ENCODE peak calls at places on chromosomes 4 and X, in four cellular contexts. E is A549, Q is tibial artery, S is lower lobe of right lung. D is an unnamed sample. For H3K9me3, the result is how much of the 10 kb centered on the place peaks cover.

GRCh38 chrX:24148535-24149345 is 789 bp upstream of the ZFX start:
- DNase-seq in E (no peak), Q (no peak), S (peak), D (no peak)

GRCh38 chr4:56261027-56261426 is 126.3 kb downstream of the AASDH start:
- DNase-seq in E (no peak), Q (no peak), S (no peak), D (no peak)

GRCh38 chr4:7697326-7697725 is 242.3 kb downstream of the AFAP1 start:
- DNase-seq in E (no peak), Q (no peak), S (no peak), D (peak)

GRCh38 chrX:51608071-51608470 is 10.6 kb downstream of the CENPVL3 start:
- DNase-seq in E (no peak), Q (no peak), S (no peak), D (no peak)

GRCh38 chr4:164997941-164998340 is 20.5 kb upstream of the TRIM61 start:
- DNase-seq in E (no peak), Q (no peak), S (no peak), D (no peak)

GRCh38 chrX:154368630-154369452 is 5.6 kb downstream of the FLNA start:
- DNase-seq in E (peak), Q (peak), S (peak), D (peak)

GRCh38 chrX:132968282-132968681 is 9.9 kb upstream of the HS6ST2 start:
- DNase-seq in E (no peak), Q (no peak), S (no peak), D (no peak)

GRCh38 chr4:6906046-6906445 is 3.6 kb upstream of the TBC1D14 start:
- DNase-seq in E (no peak), Q (no peak), S (no peak), D (no peak)

GRCh38 chr4:7917669-7918068 is 22.0 kb downstream of the AFAP1 start:
- DNase-seq in E (no peak), Q (no peak), S (no peak), D (no peak)

GRCh38 chr4:4200624-4201023 is 26.1 kb downstream of the OTOP1 start:
- DNase-seq in E (no peak), Q (no peak), S (no peak), D (no peak)

GRCh38 chrX:57977992-57978391 is 67.7 kb upstream of the ZXDA start:
- DNase-seq in E (no peak), Q (no peak), S (no peak), D (no peak)

GRCh38 chr4:54659213-54660144 is 1.7 kb downstream of the KIT start:
- DNase-seq in E (no peak), Q (no peak), S (no peak), D (no peak)

GRCh38 chrX:111361751-111362150 is 50.2 kb downstream of the DCX start:
- DNase-seq in E (no peak), Q (no peak), S (no peak), D (no peak)

GRCh38 chrX:134749651-134750450 is 91.6 kb upstream of the PLAC1 start:
- DNase-seq in E (no peak), Q (no peak), S (no peak), D (no peak)

GRCh38 chr4:8090312-8090711 is 68.3 kb downstream of the ABLIM2 start:
- DNase-seq in E (no peak), Q (no peak), S (no peak), D (no peak)

GRCh38 chr4:13176603-13177190 is 307.4 kb downstream of the RAB28 start:
- DNase-seq in E (no peak), Q (no peak), S (no peak), D (no peak)

GRCh38 chrX:116490091-116490490 is 27.3 kb upstream of the CT83 start:
- DNase-seq in E (no peak), Q (no peak), S (no peak), D (no peak)

GRCh38 chr4:53441564-53441963 is 64.1 kb downstream of the FIP1L1 start:
- DNase-seq in E (no peak), Q (no peak), S (no peak), D (no peak)

GRCh38 chr4:110190249-110190648 is 8.2 kb downstream of the ELOVL6 start:
- DNase-seq in E (no peak), Q (no peak), S (no peak), D (no peak)

GRCh38 chr4:64200001-64200555 is 209.2 kb downstream of the TECRL start:
- DNase-seq in E (no peak), Q (no peak), S (no peak), D (no peak)

GRCh38 chrX:155216940-155217450 is 735 bp downstream of the VBP1 start:
- DNase-seq in E (no peak), Q (no peak), S (no peak), D (no peak)

GRCh38 chr4:102500371-102501175 is 586 bp upstream of the NFKB1 start:
- DNase-seq in E (no peak), Q (peak), S (peak), D (peak)

GRCh38 chr4:4364486-4365208 is 22.3 kb upstream of the NSG1 start:
- DNase-seq in E (no peak), Q (no peak), S (no peak), D (no peak)

GRCh38 chrX:154428176-154429171 is at the start of gene ATP6AP1:
- DNase-seq in E (peak), Q (peak), S (peak), D (peak)

GRCh38 chr4:1870328-1870577 is 940 bp upstream of the NSD2 start:
- DNase-seq in E (peak), Q (peak), S (peak), D (peak)

GRCh38 chrX:18899796-18900380 is 84.0 kb downstream of the PHKA2 start:
- DNase-seq in E (peak), Q (no peak), S (no peak), D (no peak)
- TF ChIP-seq CTCF in E (peak), Q (no peak), S (peak), D (peak)

DNA sequence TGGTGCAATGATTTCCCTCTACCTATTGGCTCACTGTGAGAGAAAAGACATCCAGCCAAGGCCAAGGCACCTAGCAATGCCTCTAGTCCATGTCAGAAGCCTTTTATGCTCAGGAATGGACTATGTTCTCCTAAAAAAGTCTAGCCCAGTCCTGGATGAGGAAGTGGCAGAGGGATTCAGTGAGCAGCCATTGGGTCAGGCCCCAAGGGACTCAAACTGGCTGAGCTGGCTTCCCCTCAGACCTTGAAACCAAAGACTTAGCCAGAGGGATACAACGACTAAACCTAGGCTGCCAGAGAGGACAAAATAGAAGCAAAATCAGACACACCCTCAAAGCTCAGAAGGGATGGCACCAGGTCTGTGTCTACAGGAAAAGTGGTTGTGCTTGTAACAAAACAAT is 49.1 kb downstream of the ARHGEF9 start:
- DNase-seq in E (no peak), Q (no peak), S (no peak), D (no peak)
- H3K9me3 ChIP-seq in E (under half), Q (under half), S (under half), D (under half)

DNA sequence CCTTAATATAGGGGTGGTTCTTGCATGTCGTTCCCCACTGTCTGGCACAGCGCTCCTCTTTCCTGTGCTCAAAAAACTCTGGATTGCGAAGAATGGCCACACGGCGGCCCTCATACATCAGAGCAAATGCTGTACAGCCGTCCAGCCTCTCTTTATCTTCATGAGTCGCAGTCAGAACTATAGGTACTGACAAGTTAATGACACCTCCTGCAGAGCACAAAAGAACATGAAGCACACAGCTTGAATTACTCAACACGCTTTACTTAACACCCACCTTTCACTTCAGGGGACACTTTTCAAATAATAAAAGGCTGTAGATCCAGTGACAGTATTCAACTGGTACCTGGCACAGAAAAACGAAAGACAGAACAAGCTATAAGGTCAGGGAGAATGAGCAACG is 65.3 kb downstream of the PAPSS1 start:
- DNase-seq in E (no peak), Q (no peak), S (no peak), D (no peak)
- TF ChIP-seq CTCF in E (no peak), Q (no peak), S (no peak), D (peak)

GRCh38 chr4:48011722-48012121 is 4.8 kb downstream of the CNGA1 start:
- DNase-seq in E (no peak), Q (no peak), S (no peak), D (no peak)
- H3K9me3 ChIP-seq in E (under half), Q (under half), S (under half), D (under half)

GRCh38 chrX:41142130-41142529 is 56.9 kb downstream of the USP9X start:
- DNase-seq in E (no peak), Q (no peak), S (no peak), D (no peak)

GRCh38 chrX:41148553-41148952 is 63.3 kb downstream of the USP9X start:
- DNase-seq in E (peak), Q (no peak), S (no peak), D (no peak)

GRCh38 chrX:41150043-41150442 is 64.8 kb downstream of the USP9X start:
- DNase-seq in E (no peak), Q (no peak), S (no peak), D (no peak)

GRCh38 chrX:41144873-41145272 is 59.6 kb downstream of the USP9X start:
- DNase-seq in E (no peak), Q (no peak), S (no peak), D (no peak)

GRCh38 chrX:41145920-41146608 is 60.8 kb downstream of the USP9X start:
- DNase-seq in E (no peak), Q (no peak), S (no peak), D (no peak)
- TF ChIP-seq CTCF in E (no peak), Q (no peak), S (no peak), D (no peak)

GRCh38 chrX:136202889-136203288 is 48.3 kb downstream of the MAP7D3 start:
- DNase-seq in E (no peak), Q (no peak), S (no peak), D (no peak)
- H3K9me3 ChIP-seq in E (under half), Q (under half), S (under half), D (under half)

D was measured in left ventricle myocardium inferior.